ENCODE peak calls at places on chromosomes 6 and 20, in nine cellular contexts. W, G, H, F, L, V, R, T and J are unnamed samples.

GRCh38 chr6:10381830-10382208 is 33.1 kb downstream of the TFAP2A start:
- DNase-seq in W (no peak), G (no peak), H (no peak), F (no peak), L (no peak), V (no peak), R (no peak), T (no peak), J (no peak)

GRCh38 chr20:44287272-44288097 is 23.5 kb downstream of the FITM2 start:
- DNase-seq in W (peak), G (no peak), H (peak), F (no peak), L (no peak), V (no peak), R (no peak), T (peak), J (no peak)

GRCh38 chr20:44089987-44090674 is 96.9 kb downstream of the JPH2 start:
- DNase-seq in W (peak), G (peak), H (peak), F (no peak), L (no peak), V (peak), R (peak), T (peak), J (no peak)

GRCh38 chr20:62276448-62276847 is 26.3 kb upstream of the ADRM1 start:
- DNase-seq in W (no peak), G (no peak), H (no peak), F (no peak), L (peak), V (no peak), R (no peak), T (no peak), J (no peak)

GRCh38 chr20:62704341-62704948 is 4.2 kb upstream of the NTSR1 start:
- DNase-seq in W (peak), G (no peak), H (peak), F (no peak), L (no peak), V (peak), R (peak), T (peak), J (peak)

GRCh38 chr20:44901972-44902371 is 7.9 kb upstream of the PABPC1L start:
- DNase-seq in W (no peak), G (no peak), H (peak), F (no peak), L (no peak), V (no peak), R (no peak), T (peak), J (no peak)

GRCh38 chr6:35955071-35955470 is 34.2 kb upstream of the SRPK1 start:
- DNase-seq in W (no peak), G (no peak), H (peak), F (no peak), L (no peak), V (no peak), R (no peak), T (peak), J (no peak)

GRCh38 chr6:13479971-13480434 is 7.4 kb downstream of the GFOD1 start:
- DNase-seq in W (no peak), G (no peak), H (no peak), F (no peak), L (no peak), V (no peak), R (no peak), T (no peak), J (no peak)

GRCh38 chr6:4402477-4402976 is 267.2 kb upstream of the ECI2 start:
- DNase-seq in W (peak), G (no peak), H (peak), F (no peak), L (no peak), V (peak), R (no peak), T (peak), J (no peak)

GRCh38 chr6:154683756-154684523 is 49.3 kb upstream of the SCAF8 start:
- DNase-seq in W (peak), G (no peak), H (peak), F (peak), L (no peak), V (no peak), R (no peak), T (peak), J (no peak)

GRCh38 chr20:45893831-45894230 is 2.7 kb downstream of the CTSA start:
- DNase-seq in W (no peak), G (no peak), H (peak), F (no peak), L (no peak), V (no peak), R (no peak), T (no peak), J (no peak)

GRCh38 chr6:150622941-150623874 is 23.5 kb downstream of the PLEKHG1 start:
- DNase-seq in W (no peak), G (no peak), H (no peak), F (peak), L (peak), V (no peak), R (no peak), T (no peak), J (no peak)

GRCh38 chr6:158642097-158642601 is 2.4 kb downstream of the DYNLT1 start:
- DNase-seq in W (peak), G (no peak), H (peak), F (no peak), L (no peak), V (peak), R (no peak), T (peak), J (peak)

GRCh38 chr6:15365273-15365687 is 119.4 kb downstream of the JARID2 start:
- DNase-seq in W (peak), G (no peak), H (peak), F (peak), L (peak), V (peak), R (peak), T (peak), J (peak)

GRCh38 chr6:93918258-93918657 is 498.9 kb upstream of the EPHA7 start:
- DNase-seq in W (no peak), G (no peak), H (no peak), F (no peak), L (no peak), V (no peak), R (no peak), T (no peak), J (no peak)

GRCh38 chr6:16583151-16583762 is 178.0 kb downstream of the ATXN1 start:
- DNase-seq in W (peak), G (no peak), H (no peak), F (no peak), L (no peak), V (no peak), R (no peak), T (peak), J (no peak)

GRCh38 chr6:5398530-5398929 is 137.2 kb downstream of the FARS2 start:
- DNase-seq in W (peak), G (no peak), H (peak), F (peak), L (no peak), V (no peak), R (no peak), T (peak), J (peak)

GRCh38 chr20:25259788-25260254 is 11.9 kb downstream of the PYGB start:
- DNase-seq in W (no peak), G (no peak), H (no peak), F (no peak), L (no peak), V (no peak), R (no peak), T (no peak), J (no peak)

GRCh38 chr20:1301031-1301529 is 27.9 kb downstream of the SDCBP2 start:
- DNase-seq in W (peak), G (peak), H (peak), F (no peak), L (no peak), V (no peak), R (peak), T (peak), J (no peak)

GRCh38 chr20:7094438-7094997 is 327.0 kb downstream of the BMP2 start:
- DNase-seq in W (peak), G (no peak), H (peak), F (no peak), L (no peak), V (no peak), R (peak), T (peak), J (no peak)

GRCh38 chr20:18504479-18505060 is 3.2 kb upstream of the SEC23B start:
- DNase-seq in W (peak), G (no peak), H (no peak), F (no peak), L (peak), V (no peak), R (no peak), T (peak), J (no peak)

GRCh38 chr6:129331450-129332138 is 378.4 kb downstream of the ARHGAP18 start:
- DNase-seq in W (peak), G (no peak), H (peak), F (no peak), L (no peak), V (no peak), R (no peak), T (peak), J (no peak)

GRCh38 chr20:45445805-45446562 is 23.6 kb upstream of the WFDC2 start:
- DNase-seq in W (no peak), G (peak), H (peak), F (no peak), L (no peak), V (no peak), R (peak), T (peak), J (no peak)

GRCh38 chr6:142444388-142444787 is 142.6 kb downstream of the ADGRG6 start:
- DNase-seq in W (peak), G (no peak), H (peak), F (no peak), L (no peak), V (no peak), R (no peak), T (peak), J (no peak)

GRCh38 chr20:46741924-46742692 is 32.7 kb downstream of the SLC2A10 start:
- DNase-seq in W (no peak), G (no peak), H (no peak), F (no peak), L (no peak), V (no peak), R (no peak), T (no peak), J (no peak)

GRCh38 chr6:26576407-26576843 is 20.3 kb upstream of the ABT1 start:
- DNase-seq in W (no peak), G (no peak), H (no peak), F (no peak), L (no peak), V (no peak), R (no peak), T (no peak), J (no peak)

GRCh38 chr6:157312733-157313132 is 10.6 kb downstream of the TMEM242 start:
- DNase-seq in W (no peak), G (no peak), H (no peak), F (no peak), L (no peak), V (no peak), R (no peak), T (no peak), J (no peak)

GRCh38 chr6:168154263-168154917 is 75.4 kb upstream of the FRMD1 start:
- DNase-seq in W (no peak), G (no peak), H (no peak), F (no peak), L (no peak), V (no peak), R (no peak), T (no peak), J (no peak)

GRCh38 chr20:41138527-41139226 is 1.3 kb downstream of the PLCG1 start:
- DNase-seq in W (peak), G (peak), H (peak), F (no peak), L (no peak), V (no peak), R (no peak), T (peak), J (no peak)

GRCh38 chr6:29924287-29924686 is 18.0 kb upstream of the HLA-A start:
- DNase-seq in W (no peak), G (no peak), H (no peak), F (no peak), L (no peak), V (no peak), R (no peak), T (no peak), J (no peak)

GRCh38 chr6:139409026-139409425 is 34.6 kb upstream of the CITED2 start:
- DNase-seq in W (peak), G (no peak), H (peak), F (no peak), L (no peak), V (peak), R (no peak), T (peak), J (no peak)

GRCh38 chr6:122653094-122653493 is 42.9 kb downstream of the PKIB start:
- DNase-seq in W (no peak), G (no peak), H (peak), F (no peak), L (no peak), V (no peak), R (no peak), T (peak), J (peak)

GRCh38 chr6:89413006-89413400 is 930 bp upstream of the RRAGD start:
- DNase-seq in W (no peak), G (no peak), H (no peak), F (no peak), L (no peak), V (no peak), R (no peak), T (no peak), J (no peak)

GRCh38 chr6:163338671-163339405 is 75.7 kb upstream of the QKI start:
- DNase-seq in W (peak), G (no peak), H (peak), F (no peak), L (peak), V (no peak), R (peak), T (peak), J (peak)

GRCh38 chr6:16964553-16965499 is 137.0 kb upstream of the STMND1 start:
- DNase-seq in W (peak), G (peak), H (peak), F (no peak), L (peak), V (peak), R (peak), T (peak), J (peak)

GRCh38 chr6:124590001-124590400 is 372.2 kb upstream of the RNF217 start:
- DNase-seq in W (no peak), G (no peak), H (no peak), F (no peak), L (no peak), V (no peak), R (no peak), T (no peak), J (no peak)

GRCh38 chr6:165702669-165703068 is 39.6 kb upstream of the PDE10A start:
- DNase-seq in W (no peak), G (no peak), H (no peak), F (no peak), L (no peak), V (no peak), R (no peak), T (no peak), J (no peak)

GRCh38 chr20:9349256-9349655 is 165.1 kb upstream of the LAMP5 start:
- DNase-seq in W (no peak), G (no peak), H (no peak), F (no peak), L (no peak), V (no peak), R (no peak), T (no peak), J (no peak)

GRCh38 chr20:31670371-31671228 is 32.9 kb downstream of the COX4I2 start:
- DNase-seq in W (peak), G (no peak), H (no peak), F (no peak), L (peak), V (no peak), R (no peak), T (no peak), J (no peak)

GRCh38 chr6:11815231-11815630 is 36.6 kb upstream of the ADTRP start:
- DNase-seq in W (peak), G (no peak), H (peak), F (no peak), L (no peak), V (no peak), R (no peak), T (peak), J (no peak)